ENCODE peak calls at places on chromosomes 5 and 9, in eight cellular contexts. H is HFFc6; S is CD8-positive, alpha-beta T cell; F is ascending aorta; P is H9; C is tibial nerve; O is tibial artery; T is cardiac muscle cell. G is an unnamed sample.

GRCh38 chr5:156000115-156000514 is 326.8 kb upstream of the SGCD start:
- DNase-seq in S (no peak), T (no peak), O (no peak), P (no peak), H (no peak), F (no peak), C (no peak), G (no peak)

GRCh38 chr9:108486791-108487190 is 369.0 kb downstream of the ACTL7B start:
- DNase-seq in S (no peak), T (no peak), P (no peak), H (no peak), F (no peak), C (no peak), O (no peak), G (no peak)

GRCh38 chr5:104045987-104046386 is 483.4 kb upstream of the NUDT12 start:
- DNase-seq in C (no peak), H (no peak), S (no peak), F (no peak), P (no peak), T (peak), O (no peak), G (no peak)

GRCh38 chr9:90307177-90307833 is 335.3 kb downstream of the DIRAS2 start:
- DNase-seq in P (no peak), S (no peak), H (no peak), F (no peak), O (no peak), T (peak), C (no peak), G (no peak)

GRCh38 chr5:96031811-96032261 is 70.2 kb upstream of the ELL2 start:
- DNase-seq in H (peak), P (no peak), O (no peak), F (no peak), C (no peak), S (no peak), T (no peak), G (no peak)

GRCh38 chr9:111743275-111743674 is 51.5 kb downstream of the SHOC1 start:
- DNase-seq in T (no peak), O (no peak), P (no peak), F (no peak), C (no peak), H (peak), S (no peak), G (no peak)

GRCh38 chr5:73183491-73183891 is 10.5 kb downstream of the TMEM174 start:
- DNase-seq in T (no peak), H (no peak), S (no peak), P (no peak), O (no peak), C (no peak), F (no peak), G (no peak)

GRCh38 chr5:162248107-162248713 is 180.6 kb downstream of the GABRG2 start:
- DNase-seq in F (no peak), O (no peak), H (no peak), P (peak), C (no peak), T (no peak), S (no peak), G (no peak)

GRCh38 chr9:127463382-127463781 is 12.1 kb downstream of the LRSAM1 start:
- DNase-seq in C (no peak), H (no peak), S (no peak), T (no peak), P (no peak), O (no peak), F (no peak), G (no peak)

GRCh38 chr5:139688712-139689413 is 40.7 kb downstream of the CXXC5 start:
- DNase-seq in S (no peak), C (no peak), P (no peak), O (no peak), H (no peak), T (no peak), F (no peak), G (no peak)

GRCh38 chr5:168152660-168153059 is 138.8 kb upstream of the WWC1 start:
- DNase-seq in H (no peak), S (no peak), F (no peak), O (no peak), C (no peak), P (no peak), T (no peak), G (no peak)

GRCh38 chr9:133167096-133167695 is 3.5 kb upstream of the GBGT1 start:
- DNase-seq in O (peak), T (no peak), H (no peak), S (no peak), P (no peak), C (no peak), F (no peak), G (no peak)

GRCh38 chr5:72133212-72133990 is 26.1 kb downstream of the MAP1B start:
- DNase-seq in F (no peak), S (no peak), H (peak), P (no peak), O (no peak), C (no peak), T (no peak), G (no peak)

GRCh38 chr9:106796771-106797170 is 66.2 kb upstream of the ZNF462 start:
- DNase-seq in O (no peak), S (no peak), T (no peak), H (no peak), C (no peak), F (no peak), P (no peak), G (no peak)

GRCh38 chr9:134344068-134344820 is 18.0 kb downstream of the RXRA start:
- DNase-seq in O (peak), C (peak), P (no peak), T (no peak), S (peak), H (no peak), F (no peak), G (no peak)

GRCh38 chr9:112867275-112867991 is 23.2 kb downstream of the SLC46A2 start:
- DNase-seq in C (no peak), O (peak), F (no peak), P (peak), H (peak), S (no peak), T (no peak), G (no peak)

GRCh38 chr9:126375386-126375785 is 48.8 kb downstream of the MVB12B start:
- DNase-seq in O (no peak), T (no peak), C (no peak), F (no peak), H (no peak), P (no peak), S (no peak), G (no peak)

GRCh38 chr5:100746730-100747129 is 156.4 kb downstream of the ST8SIA4 start:
- DNase-seq in O (no peak), P (no peak), F (no peak), C (peak), T (no peak), S (no peak), H (no peak), G (no peak)

GRCh38 chr5:53942724-53943123 is 367.6 kb downstream of the ARL15 start:
- DNase-seq in H (peak), T (no peak), F (no peak), O (no peak), P (no peak), S (no peak), C (peak), G (no peak)

GRCh38 chr9:127424669-127424986 is 446 bp downstream of the ZNF79 start:
- DNase-seq in C (no peak), T (no peak), O (no peak), F (no peak), P (no peak), S (peak), H (no peak), G (no peak)

GRCh38 chr5:113038714-113039113 is 62.1 kb downstream of the DCP2 start:
- DNase-seq in C (no peak), T (no peak), F (no peak), O (no peak), P (no peak), S (no peak), H (no peak), G (no peak)

GRCh38 chr5:15013654-15014463 is 142.3 kb upstream of the ANKH start:
- DNase-seq in H (peak), T (peak), C (peak), P (no peak), F (no peak), O (no peak), S (no peak), G (peak)

GRCh38 chr9:35516481-35516880 is 26.6 kb downstream of the RUSC2 start:
- DNase-seq in T (no peak), H (peak), O (no peak), P (no peak), S (no peak), F (no peak), C (no peak), G (no peak)

GRCh38 chr5:98749046-98749445 is 24.4 kb upstream of the RGMB start:
- DNase-seq in O (no peak), H (no peak), P (no peak), C (no peak), F (no peak), S (no peak), T (no peak), G (no peak)

GRCh38 chr5:174799146-174799545 is 74.8 kb downstream of the MSX2 start:
- DNase-seq in P (no peak), S (no peak), T (peak), F (no peak), H (no peak), C (no peak), O (no peak), G (no peak)

GRCh38 chr9:35749515-35750255 is 598 bp downstream of the RGP1 start:
- DNase-seq in P (peak), S (peak), F (peak), T (peak), O (no peak), C (no peak), H (no peak), G (no peak)

GRCh38 chr5:88677943-88678779 is 204.8 kb downstream of the MEF2C start:
- DNase-seq in T (no peak), O (no peak), P (peak), F (no peak), H (no peak), C (no peak), S (no peak), G (no peak)

GRCh38 chr5:88679638-88680037 is 203.3 kb downstream of the MEF2C start:
- DNase-seq in T (no peak), F (no peak), C (no peak), P (no peak), S (no peak), H (no peak), O (no peak), G (no peak)

GRCh38 chr5:88681402-88681801 is 201.6 kb downstream of the MEF2C start:
- DNase-seq in C (no peak), P (no peak), T (no peak), S (no peak), O (no peak), H (no peak), F (no peak), G (no peak)

GRCh38 chr5:88678780-88679491 is 204.0 kb downstream of the MEF2C start:
- DNase-seq in P (no peak), O (no peak), S (no peak), F (no peak), C (no peak), H (no peak), T (no peak), G (no peak)

DNA sequence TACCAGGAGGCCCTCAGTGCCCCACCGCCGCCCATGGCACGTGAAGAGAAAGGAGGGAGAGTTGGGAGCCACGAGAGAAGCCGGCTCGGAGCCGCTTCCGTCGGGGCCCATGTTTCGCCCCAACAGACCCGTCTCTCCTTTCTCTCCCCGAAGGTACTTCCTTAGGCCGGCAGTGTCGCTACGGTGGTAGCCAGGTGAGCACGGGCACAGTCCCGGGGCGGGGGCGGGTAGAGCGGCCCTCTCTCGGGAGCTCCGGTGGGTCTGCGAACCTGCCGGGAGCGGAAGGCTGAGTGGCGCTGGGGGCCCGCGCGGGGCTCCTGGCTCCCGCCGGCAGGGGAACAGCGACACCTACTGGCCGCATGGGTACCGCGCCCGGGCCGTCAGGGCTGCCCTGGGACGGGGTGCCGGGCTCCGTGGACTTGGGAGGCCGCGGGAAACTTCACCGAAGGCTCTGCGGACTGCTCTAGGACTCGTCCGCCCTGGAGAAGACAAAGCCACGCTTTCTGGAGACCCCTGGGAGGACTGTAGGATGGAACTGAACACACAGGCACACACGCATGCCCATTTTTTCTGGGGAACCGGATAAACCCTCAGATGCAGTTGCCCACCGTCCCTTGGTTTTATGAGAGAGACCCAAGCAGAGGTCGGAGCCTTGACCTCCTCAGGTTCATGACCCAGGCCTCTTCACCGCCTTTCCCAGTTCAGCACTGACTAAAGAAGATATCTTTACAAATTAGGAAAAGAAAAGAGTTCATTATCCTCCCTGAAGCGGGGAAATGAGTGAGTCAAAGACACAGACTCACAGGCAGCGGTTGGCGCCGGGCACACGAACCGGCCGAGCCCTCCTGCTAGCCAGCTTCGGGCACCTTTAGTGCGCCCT is 202.5 kb downstream of the MEF2C start:
- DNase-seq in C (peak), O (no peak), T (peak), H (peak), P (peak), F (no peak), S (peak), G (peak)
- TF ChIP-seq CTCF in C (peak), O (peak), T (peak), H (peak), P (peak), F (peak), S (peak), G (peak)

GRCh38 chr9:137305060-137305787 is 3.2 kb upstream of the NRARP start:
- DNase-seq in T (peak), C (no peak), H (peak), F (peak), S (peak), O (peak), P (peak), G (no peak)
- TF ChIP-seq CTCF in T (peak), C (peak), H (no peak), F (no peak), S (no peak), O (no peak), P (no peak), G (no peak)

GRCh38 chr9:136448655-136449054 is 9.0 kb upstream of the INPP5E start:
- DNase-seq in F (no peak), O (no peak), T (no peak), P (no peak), S (no peak), C (no peak), H (no peak), G (no peak)

GRCh38 chr9:136453326-136453725 is 13.7 kb upstream of the INPP5E start:
- DNase-seq in F (no peak), C (no peak), H (no peak), S (no peak), O (no peak), T (no peak), P (no peak), G (no peak)

GRCh38 chr9:136455043-136456002 is 15.7 kb upstream of the INPP5E start:
- DNase-seq in H (no peak), F (no peak), C (no peak), P (no peak), T (no peak), S (no peak), O (no peak), G (no peak)

GRCh38 chr9:136454026-136454796 is 14.6 kb upstream of the INPP5E start:
- DNase-seq in P (no peak), F (no peak), S (no peak), C (no peak), H (no peak), O (no peak), T (no peak), G (no peak)

GRCh38 chr9:136451221-136451877 is 11.7 kb upstream of the INPP5E start:
- DNase-seq in C (no peak), O (no peak), F (no peak), S (no peak), T (peak), H (no peak), P (no peak), G (no peak)
- TF ChIP-seq CTCF in C (no peak), O (no peak), F (no peak), S (no peak), T (no peak), H (peak), P (peak), G (no peak)

GRCh38 chr5:133460172-133460758 is 152.1 kb downstream of the FSTL4 start:
- DNase-seq in O (no peak), H (no peak), P (peak), C (no peak), S (peak), F (no peak), T (peak), G (peak)
- TF ChIP-seq CTCF in O (peak), H (peak), P (peak), C (peak), S (no peak), F (no peak), T (peak), G (peak)

GRCh38 chr9:84966876-84967830 is 297.6 kb downstream of the NTRK2 start:
- DNase-seq in T (peak), S (no peak), O (no peak), H (no peak), F (no peak), P (peak), C (no peak), G (no peak)
- TF ChIP-seq CTCF in T (no peak), S (no peak), O (no peak), H (no peak), F (no peak), P (peak), C (no peak), G (no peak)

G was measured in D721Med.